ENCODE peak calls at places on chromosomes 11 and 22, in eight cellular contexts. F is T-helper 9 cell; V is activated T-cell treated with anti-CD3 and anti-CD28 coated beads for 1 hour; U is activated CD8-positive, alpha-beta memory T cell treated with anti-CD3 and anti-CD28 coated beads, Interleukin-2, amount 10 ng/mL, durations not matched to agents 7 days and 5 days; Z is amniotic stem cell; B is cardiac fibroblast; H is NCI-H1092 treated with DMSO at 0.1 percent for 48 hours; J is left kidney. E is an unnamed sample.

GRCh38 chr22:38657248-38657909 is 941 bp downstream of the CBY1 start:
- DNase-seq in H (no peak), B (peak; percentile 10), Z (no peak), V (peak; percentile 14), U (peak; percentile 67), F (peak; percentile 5), J (peak; percentile 40), E (peak; percentile 16)

GRCh38 chr11:292211-293121 is 3.5 kb downstream of the PGGHG start:
- DNase-seq in B (no peak), U (no peak), H (no peak), J (no peak), Z (no peak), V (no peak), F (no peak), E (no peak)

GRCh38 chr11:102139081-102139498 is 28.8 kb downstream of the YAP1 start:
- DNase-seq in H (no peak), J (peak; percentile 32), F (no peak), B (peak; percentile 88), U (no peak), V (no peak), Z (peak; percentile 73), E (no peak)

GRCh38 chr11:2135648-2136201 is 3.5 kb downstream of the IGF2 start:
- DNase-seq in U (no peak), B (no peak), J (peak; percentile 73), H (no peak), V (no peak), Z (no peak), F (no peak), E (no peak)

GRCh38 chr22:20223421-20224245 is 44.5 kb downstream of the RTN4R start:
- DNase-seq in Z (no peak), H (peak; percentile 52), F (no peak), V (no peak), J (peak; percentile 74), B (no peak), U (no peak), E (no peak)

GRCh38 chr22:37967637-37968451 is 14.3 kb downstream of the POLR2F start:
- DNase-seq in V (no peak), J (no peak), U (no peak), B (no peak), H (no peak), F (no peak), Z (no peak), E (no peak)

GRCh38 chr11:27040302-27041115 is at the start of gene BBOX1:
- DNase-seq in H (no peak), F (no peak), V (no peak), U (no peak), Z (no peak), J (peak; percentile 5), B (no peak), E (no peak)

GRCh38 chr11:119468511-119468910 is 45.5 kb upstream of the THY1 start:
- DNase-seq in Z (no peak), H (no peak), V (no peak), U (peak; percentile 26), B (no peak), J (no peak), F (no peak), E (no peak)

GRCh38 chr22:49348631-49349030 is 479.0 kb downstream of the BRD1 start:
- DNase-seq in F (no peak), J (no peak), B (no peak), H (no peak), Z (no peak), V (no peak), U (no peak), E (no peak)

GRCh38 chr11:10436224-10436623 is 18.8 kb upstream of the AMPD3 start:
- DNase-seq in V (no peak), Z (no peak), J (no peak), B (no peak), H (no peak), U (no peak), F (no peak), E (peak; percentile 95)

GRCh38 chr11:26947904-26948639 is 45.8 kb upstream of the FIBIN start:
- DNase-seq in H (no peak), J (no peak), V (no peak), B (peak; percentile 91), Z (no peak), U (no peak), F (no peak), E (no peak)

GRCh38 chr22:32781695-32782094 is 19.8 kb upstream of the TIMP3 start:
- DNase-seq in U (no peak), H (no peak), J (no peak), Z (no peak), V (no peak), F (no peak), B (no peak), E (no peak)